ENCODE peak calls at places on chromosomes 16 and 17, in ten cellular contexts. X is breast epithelium; U is thyroid gland; R is mesendoderm; A is esophagus squamous epithelium; G is CD8-positive, alpha-beta T cell; F is tibial artery; Z is OCI-LY7; Q is substantia nigra; K is neuronal stem cell. M is an unnamed sample.

GRCh38 chr16:73113326-73113720 is 65.4 kb upstream of the ZFHX3 start:
- DNase-seq in R (no peak), U (no peak), A (no peak), Q (no peak), F (no peak), G (no peak), K (no peak), X (no peak), Z (no peak), M (peak; percentile 48)

GRCh38 chr17:51152766-51153209 is 571 bp upstream of the NME1 start:
- DNase-seq in X (no peak), Q (no peak), K (no peak), A (no peak), Z (no peak), R (peak; percentile 7), G (no peak), F (no peak), U (peak; percentile 18), M (no peak)

GRCh38 chr17:55587608-55588139 is 76.4 kb upstream of the SMIM36 start:
- DNase-seq in F (no peak), K (no peak), X (no peak), Q (no peak), R (no peak), Z (no peak), G (no peak), A (no peak), U (no peak), M (no peak)

GRCh38 chr16:77652399-77652798 is 69.9 kb upstream of the NUDT7 start:
- DNase-seq in U (no peak), R (no peak), Q (no peak), F (no peak), Z (no peak), K (no peak), G (no peak), A (no peak), X (no peak), M (no peak)

GRCh38 chr17:19359151-19359550 is 3.4 kb downstream of the B9D1 start:
- DNase-seq in A (no peak), X (no peak), Z (no peak), R (no peak), F (no peak), Q (no peak), G (no peak), K (no peak), U (no peak), M (no peak)

GRCh38 chr16:22719945-22720344 is 94.0 kb upstream of the HS3ST2 start:
- DNase-seq in G (no peak), Z (no peak), R (no peak), X (no peak), Q (no peak), A (no peak), K (no peak), F (no peak), U (no peak), M (no peak)

GRCh38 chr17:4947411-4948165 is 742 bp downstream of the PFN1 start:
- DNase-seq in R (peak; percentile 82), X (no peak), K (peak; percentile 59), G (peak; percentile 56), Q (no peak), Z (peak; percentile 77), F (peak; percentile 85), U (peak; percentile 55), A (no peak), M (no peak)

GRCh38 chr17:35773129-35773528 is 12.4 kb downstream of the C17orf50 start:
- DNase-seq in Q (no peak), G (no peak), R (no peak), U (no peak), A (no peak), X (no peak), F (no peak), K (no peak), Z (no peak), M (no peak)

GRCh38 chr17:77933777-77934398 is 24.6 kb upstream of the TNRC6C start:
- DNase-seq in G (no peak), X (no peak), Q (no peak), U (no peak), A (no peak), R (no peak), F (no peak), Z (no peak), K (no peak), M (no peak)

GRCh38 chr17:74361613-74362391 is at the start of gene BTBD17:
- DNase-seq in Z (no peak), Q (peak; percentile 75), K (peak; percentile 91), X (no peak), U (peak; percentile 84), A (no peak), F (no peak), G (no peak), R (peak; percentile 32), M (no peak)

GRCh38 chr17:6547336-6547735 is 9.0 kb downstream of the PITPNM3 start:
- DNase-seq in R (no peak), Z (no peak), K (no peak), Q (no peak), X (no peak), F (no peak), A (no peak), U (no peak), G (no peak), M (no peak)

GRCh38 chr17:78723001-78723796 is 58.9 kb downstream of the CYTH1 start:
- DNase-seq in A (no peak), Z (no peak), Q (peak; percentile 91), X (no peak), F (no peak), G (no peak), K (peak; percentile 64), R (peak; percentile 81), U (peak; percentile 84), M (no peak)

GRCh38 chr17:63786961-63787711 is 13.2 kb downstream of the DDX42 start:
- DNase-seq in K (no peak), R (peak; percentile 63), F (no peak), U (no peak), Z (no peak), A (no peak), G (no peak), Q (no peak), X (no peak), M (peak; percentile 92)

GRCh38 chr16:66902648-66903543 is 15.8 kb downstream of the CDH16 start:
- DNase-seq in R (no peak), A (no peak), K (no peak), X (no peak), U (no peak), F (no peak), Z (no peak), G (no peak), Q (no peak), M (no peak)

GRCh38 chr17:75406222-75406615 is 741 bp upstream of the GRB2 start:
- DNase-seq in K (no peak), F (peak; percentile 35), R (no peak), U (no peak), Q (no peak), A (no peak), X (no peak), G (no peak), Z (peak; percentile 54), M (no peak)

GRCh38 chr17:53765609-53766008 is 57.1 kb upstream of the KIF2B start:
- DNase-seq in U (no peak), Q (no peak), R (no peak), K (no peak), Z (no peak), G (no peak), A (no peak), F (no peak), X (no peak), M (no peak)

GRCh38 chr16:88456356-88457292 is 3.5 kb downstream of the ZFPM1 start:
- DNase-seq in F (no peak), Z (peak; percentile 49), U (no peak), K (no peak), G (peak; percentile 42), A (no peak), Q (no peak), X (no peak), R (no peak), M (no peak)

GRCh38 chr16:2147981-2148671 is at the start of gene RAB26:
- DNase-seq in K (peak; percentile 70), A (no peak), Z (peak; percentile 70), F (peak; percentile 92), R (peak; percentile 86), Q (peak; percentile 49), U (peak; percentile 98), X (peak; percentile 94), G (peak; percentile 37), M (no peak)
- H3K27ac ChIP-seq in K (peak within 1 kb of the TSS; percentile 64), A (peak within 1 kb of the TSS; percentile 70), Z (peak within 1 kb of the TSS; percentile 83), F (peak within 1 kb of the TSS; percentile 44), R (no peak within 1 kb of the TSS), Q (peak within 1 kb of the TSS; percentile 53), U (peak within 1 kb of the TSS; percentile 87), X (peak within 1 kb of the TSS; percentile 73), G (no peak within 1 kb of the TSS), M (peak within 1 kb of the TSS; percentile 48)

GRCh38 chr16:27974896-27975540 is 88.5 kb downstream of the GSG1L start:
- DNase-seq in X (no peak), U (no peak), A (no peak), Q (no peak), K (no peak), F (no peak), R (no peak), G (no peak), Z (no peak), M (no peak)
- H3K27ac ChIP-seq in X (no peak overlapping the region), U (no peak overlapping the region), A (no peak overlapping the region), Q (no peak overlapping the region), K (no peak overlapping the region), F (no peak overlapping the region), R (no peak overlapping the region), G (no peak overlapping the region), Z (no peak overlapping the region), M (no peak overlapping the region)

DNA sequence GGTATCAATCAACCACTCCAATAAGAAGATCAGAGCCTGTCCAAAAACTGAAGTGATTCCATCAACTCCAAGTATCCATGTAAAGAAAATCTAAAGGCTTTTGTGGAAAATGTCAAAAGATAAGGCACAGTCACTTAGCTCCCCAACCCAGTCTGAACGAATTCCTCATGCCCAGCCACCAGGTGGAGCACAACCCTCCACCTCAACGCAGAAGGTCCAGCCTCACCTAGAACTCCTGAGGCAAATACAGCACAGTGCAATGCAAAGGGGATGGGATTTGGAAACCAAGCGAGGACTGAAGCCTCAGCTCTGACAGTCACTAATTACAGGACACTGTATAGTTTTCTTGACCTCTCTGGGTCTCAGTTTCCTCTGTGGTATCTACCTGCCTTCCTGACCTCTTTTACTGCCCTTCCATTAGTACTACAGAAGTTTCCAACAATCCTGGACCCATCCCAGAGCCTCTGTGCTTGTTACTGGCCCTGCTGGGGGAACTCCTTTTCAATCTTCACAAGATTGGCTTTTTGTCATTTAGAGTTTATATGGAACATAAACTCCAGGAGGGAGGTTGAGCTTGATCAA is 2.0 kb downstream of the NCBP3 start:
- DNase-seq in A (no peak), R (peak; percentile 81), Q (no peak), G (peak; percentile 32), U (no peak), Z (peak; percentile 72), X (no peak), F (no peak), K (no peak), M (no peak)
- H3K27ac ChIP-seq in A (peak overlapping the region; percentile 5), R (no peak overlapping the region), Q (no peak overlapping the region), G (no peak overlapping the region), U (no peak overlapping the region), Z (no peak overlapping the region), X (no peak overlapping the region), F (no peak overlapping the region), K (no peak overlapping the region), M (no peak overlapping the region)

DNA sequence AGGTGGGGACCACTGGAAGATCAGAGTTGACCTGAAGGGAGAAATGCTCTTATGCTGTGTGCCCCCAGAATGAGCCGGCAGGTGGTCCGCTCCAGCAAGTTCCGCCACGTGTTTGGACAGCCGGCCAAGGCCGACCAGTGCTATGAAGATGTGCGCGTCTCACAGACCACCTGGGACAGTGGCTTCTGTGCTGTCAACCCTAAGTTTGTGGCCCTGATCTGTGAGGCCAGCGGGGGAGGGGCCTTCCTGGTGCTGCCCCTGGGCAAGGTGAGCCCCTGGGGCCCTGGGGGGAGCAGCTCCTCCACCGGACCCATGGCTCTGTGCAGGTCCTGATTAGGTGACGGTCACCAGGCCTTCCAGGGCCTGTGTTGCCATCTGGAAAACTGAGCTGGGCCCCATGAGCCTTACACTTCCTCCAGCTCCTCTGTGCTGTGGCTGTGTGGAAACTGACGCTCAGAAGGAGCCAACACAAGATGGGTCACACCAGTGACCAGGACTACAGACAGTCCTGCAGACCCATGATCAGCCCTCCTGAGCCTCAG is 1.8 kb downstream of the CORO1A start:
- DNase-seq in F (no peak), X (no peak), Z (peak; percentile 80), R (no peak), A (no peak), G (no peak), U (no peak), Q (no peak), K (no peak), M (no peak)
- H3K27ac ChIP-seq in F (no peak overlapping the region), X (peak overlapping the region; percentile 25), Z (peak overlapping the region; percentile 94), R (no peak overlapping the region), A (peak overlapping the region; percentile 31), G (peak overlapping the region; percentile 91), U (no peak overlapping the region), Q (peak overlapping the region; percentile 74), K (no peak overlapping the region), M (no peak overlapping the region)